ENCODE peak calls at places on chromosomes 11 and 22, in seven cellular contexts. One of them, this sample, is unnamed.

GRCh38 chr22:42425337-42425988 is 6.7 kb downstream of the NFAM1 start:
- DNase-seq in IMR-90: no peak
- DNase-seq in neural progenitor cell: no peak
- DNase-seq in GM23248: no peak
- DNase-seq in fibroblast of lung: no peak
- DNase-seq in OCI-LY7: no peak
- DNase-seq in MM.1S: no peak
- DNase-seq in this sample: peak; percentile 66

GRCh38 chr11:118003456-118003855 is 17.3 kb downstream of the IL10RA start:
- DNase-seq in IMR-90: no peak
- DNase-seq in GM23248: no peak
- DNase-seq in neural progenitor cell: no peak
- DNase-seq in OCI-LY7: no peak
- DNase-seq in MM.1S: no peak
- DNase-seq in fibroblast of lung: no peak
- DNase-seq in this sample: no peak

GRCh38 chr11:45270946-45271345 is 15.2 kb downstream of the SYT13 start:
- DNase-seq in OCI-LY7: no peak
- DNase-seq in neural progenitor cell: no peak
- DNase-seq in GM23248: no peak
- DNase-seq in MM.1S: no peak
- DNase-seq in IMR-90: no peak
- DNase-seq in fibroblast of lung: no peak
- DNase-seq in this sample: no peak

GRCh38 chr11:6260207-6260726 is 629 bp downstream of the CCKBR start:
- DNase-seq in MM.1S: no peak
- DNase-seq in fibroblast of lung: no peak
- DNase-seq in neural progenitor cell: no peak
- DNase-seq in OCI-LY7: no peak
- DNase-seq in GM23248: no peak
- DNase-seq in IMR-90: no peak
- DNase-seq in this sample: no peak

GRCh38 chr11:5380740-5381342 is 2.8 kb upstream of the OR51M1 start:
- DNase-seq in OCI-LY7: peak; percentile 61
- DNase-seq in fibroblast of lung: peak; percentile 49
- DNase-seq in MM.1S: peak; percentile 60
- DNase-seq in GM23248: peak; percentile 77
- DNase-seq in IMR-90: peak; percentile 77
- DNase-seq in neural progenitor cell: peak; percentile 83
- DNase-seq in this sample: peak; percentile 35

GRCh38 chr11:126697937-126698336 is 302.6 kb downstream of the KIRREL3 start:
- DNase-seq in fibroblast of lung: no peak
- DNase-seq in IMR-90: no peak
- DNase-seq in OCI-LY7: no peak
- DNase-seq in GM23248: no peak
- DNase-seq in neural progenitor cell: no peak
- DNase-seq in MM.1S: no peak
- DNase-seq in this sample: no peak

GRCh38 chr11:35083181-35084061 is 55.5 kb upstream of the CD44 start:
- DNase-seq in MM.1S: peak; percentile 23
- DNase-seq in OCI-LY7: peak; percentile 36
- DNase-seq in neural progenitor cell: peak; percentile 6
- DNase-seq in IMR-90: peak; percentile 98
- DNase-seq in fibroblast of lung: peak; percentile 99
- DNase-seq in GM23248: peak; percentile 99
- DNase-seq in this sample: peak; percentile 91

GRCh38 chr11:22454461-22454860 is 116.3 kb downstream of the SLC17A6 start:
- DNase-seq in neural progenitor cell: no peak
- DNase-seq in GM23248: no peak
- DNase-seq in fibroblast of lung: peak; percentile 72
- DNase-seq in OCI-LY7: no peak
- DNase-seq in IMR-90: peak; percentile 42
- DNase-seq in MM.1S: no peak
- DNase-seq in this sample: no peak

GRCh38 chr22:23520875-23521441 is 59.1 kb downstream of the IGLL1 start:
- DNase-seq in OCI-LY7: no peak
- DNase-seq in GM23248: peak; percentile 71
- DNase-seq in fibroblast of lung: peak; percentile 43
- DNase-seq in MM.1S: no peak
- DNase-seq in neural progenitor cell: peak; percentile 45
- DNase-seq in IMR-90: peak; percentile 29
- DNase-seq in this sample: no peak

GRCh38 chr11:68053117-68053516 is 14.3 kb downstream of the TCIRG1 start:
- DNase-seq in neural progenitor cell: no peak
- DNase-seq in GM23248: no peak
- DNase-seq in MM.1S: no peak
- DNase-seq in IMR-90: no peak
- DNase-seq in OCI-LY7: no peak
- DNase-seq in fibroblast of lung: no peak
- DNase-seq in this sample: no peak

GRCh38 chr22:26570126-26570525 is 19.8 kb downstream of the TPST2 start:
- DNase-seq in MM.1S: no peak
- DNase-seq in neural progenitor cell: no peak
- DNase-seq in GM23248: no peak
- DNase-seq in OCI-LY7: no peak
- DNase-seq in fibroblast of lung: peak; percentile 38
- DNase-seq in IMR-90: no peak
- DNase-seq in this sample: no peak

GRCh38 chr11:57309106-57310059 is 15.4 kb downstream of the TNKS1BP1 start:
- DNase-seq in OCI-LY7: no peak
- DNase-seq in MM.1S: no peak
- DNase-seq in fibroblast of lung: no peak
- DNase-seq in GM23248: no peak
- DNase-seq in neural progenitor cell: no peak
- DNase-seq in IMR-90: no peak
- DNase-seq in this sample: no peak

GRCh38 chr11:57310630-57311086 is 14.1 kb downstream of the TNKS1BP1 start:
- DNase-seq in fibroblast of lung: peak; percentile 33
- DNase-seq in OCI-LY7: no peak
- DNase-seq in IMR-90: peak; percentile 27
- DNase-seq in GM23248: peak; percentile 67
- DNase-seq in neural progenitor cell: no peak
- DNase-seq in MM.1S: no peak
- DNase-seq in this sample: no peak

GRCh38 chr11:57308426-57309060 is 16.2 kb downstream of the TNKS1BP1 start:
- DNase-seq in GM23248: no peak
- DNase-seq in fibroblast of lung: no peak
- DNase-seq in neural progenitor cell: no peak
- DNase-seq in MM.1S: no peak
- DNase-seq in OCI-LY7: no peak
- DNase-seq in IMR-90: no peak
- DNase-seq in this sample: no peak

GRCh38 chr11:57311109-57311936 is 13.4 kb downstream of the TNKS1BP1 start:
- DNase-seq in neural progenitor cell: peak; percentile 91
- DNase-seq in OCI-LY7: no peak
- DNase-seq in fibroblast of lung: peak; percentile 98
- DNase-seq in MM.1S: no peak
- DNase-seq in GM23248: peak; percentile 97
- DNase-seq in IMR-90: peak; percentile 97
- DNase-seq in this sample: peak; percentile 96

GRCh38 chr11:57310091-57310490 is 14.7 kb downstream of the TNKS1BP1 start:
- DNase-seq in IMR-90: no peak
- DNase-seq in GM23248: no peak
- DNase-seq in OCI-LY7: no peak
- DNase-seq in fibroblast of lung: no peak
- DNase-seq in neural progenitor cell: no peak
- DNase-seq in MM.1S: no peak
- DNase-seq in this sample: no peak
- H3K4me1 ChIP-seq in IMR-90: peaks cover 44% of the 10 kb centered on the region
- H3K4me1 ChIP-seq in GM23248: peaks cover 48% of the 10 kb centered on the region
- H3K4me1 ChIP-seq in OCI-LY7: no peaks in the 10 kb centered on the region
- H3K4me1 ChIP-seq in fibroblast of lung: peaks cover 29% of the 10 kb centered on the region
- H3K4me1 ChIP-seq in neural progenitor cell: peaks cover 5% of the 10 kb centered on the region
- H3K4me1 ChIP-seq in MM.1S: no peaks in the 10 kb centered on the region
- H3K4me1 ChIP-seq in this sample: peaks cover 72% of the 10 kb centered on the region

GRCh38 chr22:46781291-46781690 is 18.8 kb downstream of the TBC1D22A start:
- DNase-seq in MM.1S: no peak
- DNase-seq in fibroblast of lung: no peak
- DNase-seq in IMR-90: no peak
- DNase-seq in GM23248: no peak
- DNase-seq in neural progenitor cell: no peak
- DNase-seq in OCI-LY7: no peak
- DNase-seq in this sample: no peak
- H4K20me1 ChIP-seq in MM.1S: no peaks in the 10 kb centered on the region
- H4K20me1 ChIP-seq in fibroblast of lung: no peaks in the 10 kb centered on the region
- H4K20me1 ChIP-seq in IMR-90: peaks cover 41% of the 10 kb centered on the region
- H4K20me1 ChIP-seq in GM23248: peaks cover 12% of the 10 kb centered on the region
- H4K20me1 ChIP-seq in neural progenitor cell: peaks cover 17% of the 10 kb centered on the region
- H4K20me1 ChIP-seq in OCI-LY7: peaks cover 10% of the 10 kb centered on the region
- H4K20me1 ChIP-seq in this sample: no peaks in the 10 kb centered on the region

GRCh38 chr11:123188508-123189165 is 6.4 kb downstream of the CLMP start:
- DNase-seq in IMR-90: peak; percentile 99
- DNase-seq in OCI-LY7: no peak
- DNase-seq in GM23248: peak; percentile 88
- DNase-seq in neural progenitor cell: peak; percentile 64
- DNase-seq in MM.1S: no peak
- DNase-seq in fibroblast of lung: peak; percentile 86
- DNase-seq in this sample: peak; percentile 68
- H3K4me1 ChIP-seq in IMR-90: peaks cover 42% of the 10 kb centered on the region
- H3K4me1 ChIP-seq in OCI-LY7: no peaks in the 10 kb centered on the region
- H3K4me1 ChIP-seq in GM23248: peaks cover 84% of the 10 kb centered on the region
- H3K4me1 ChIP-seq in neural progenitor cell: peaks cover 38% of the 10 kb centered on the region
- H3K4me1 ChIP-seq in MM.1S: no peaks in the 10 kb centered on the region
- H3K4me1 ChIP-seq in fibroblast of lung: peaks cover 38% of the 10 kb centered on the region
- H3K4me1 ChIP-seq in this sample: peaks cover 74% of the 10 kb centered on the region

GRCh38 chr11:57801185-57801490 is 39.5 kb downstream of the CTNND1 start:
- DNase-seq in OCI-LY7: peak; percentile 9
- DNase-seq in fibroblast of lung: no peak
- DNase-seq in neural progenitor cell: no peak
- DNase-seq in MM.1S: no peak
- DNase-seq in IMR-90: no peak
- DNase-seq in GM23248: no peak
- DNase-seq in this sample: no peak
- H4K20me1 ChIP-seq in OCI-LY7: no peaks in the 10 kb centered on the region
- H4K20me1 ChIP-seq in fibroblast of lung: peaks cover 1% of the 10 kb centered on the region
- H4K20me1 ChIP-seq in neural progenitor cell: peaks cover 48% of the 10 kb centered on the region
- H4K20me1 ChIP-seq in MM.1S: no peaks in the 10 kb centered on the region
- H4K20me1 ChIP-seq in IMR-90: peaks cover 39% of the 10 kb centered on the region
- H4K20me1 ChIP-seq in GM23248: peaks cover 4% of the 10 kb centered on the region
- H4K20me1 ChIP-seq in this sample: peaks cover 5% of the 10 kb centered on the region

GRCh38 chr11:1104411-1105182 is 29.9 kb downstream of the MUC2 start:
- DNase-seq in GM23248: no peak
- DNase-seq in OCI-LY7: no peak
- DNase-seq in MM.1S: no peak
- DNase-seq in IMR-90: no peak
- DNase-seq in fibroblast of lung: no peak
- DNase-seq in neural progenitor cell: no peak
- DNase-seq in this sample: no peak
- H3K4me1 ChIP-seq in GM23248: no peaks in the 10 kb centered on the region
- H3K4me1 ChIP-seq in OCI-LY7: no peaks in the 10 kb centered on the region
- H3K4me1 ChIP-seq in MM.1S: no peaks in the 10 kb centered on the region
- H3K4me1 ChIP-seq in IMR-90: no peaks in the 10 kb centered on the region
- H3K4me1 ChIP-seq in fibroblast of lung: no peaks in the 10 kb centered on the region
- H3K4me1 ChIP-seq in neural progenitor cell: no peaks in the 10 kb centered on the region
- H3K4me1 ChIP-seq in this sample: no peaks in the 10 kb centered on the region

DNA sequence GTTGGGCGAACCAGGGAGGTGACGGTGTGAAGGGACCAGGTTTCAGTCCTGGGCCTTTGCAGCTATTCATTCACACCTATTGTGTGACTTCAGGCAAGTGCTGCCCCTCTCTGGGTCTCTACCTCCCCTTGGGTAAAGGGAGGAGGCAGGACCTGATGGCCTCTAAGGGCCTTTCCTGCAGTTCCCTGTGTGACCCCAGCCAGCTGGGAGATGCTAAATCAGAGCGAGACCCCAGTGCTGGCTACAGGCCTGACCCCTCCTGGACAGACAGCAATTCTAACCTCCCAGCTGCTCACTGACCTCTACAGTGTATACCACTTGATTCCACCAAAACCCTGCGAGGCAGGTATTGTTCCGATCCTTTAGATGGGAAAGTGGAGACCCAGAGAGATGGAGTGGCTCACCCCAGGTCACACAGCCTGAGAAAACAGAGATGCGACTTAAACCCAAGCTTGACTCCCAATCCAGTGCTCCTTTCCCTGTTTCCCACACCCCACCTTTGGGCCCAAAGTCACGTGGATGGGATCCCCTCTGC is 6.2 kb downstream of the MAFF start:
- DNase-seq in fibroblast of lung: no peak
- DNase-seq in OCI-LY7: no peak
- DNase-seq in MM.1S: no peak
- DNase-seq in GM23248: no peak
- DNase-seq in neural progenitor cell: no peak
- DNase-seq in IMR-90: no peak
- DNase-seq in this sample: no peak
- H4K20me1 ChIP-seq in fibroblast of lung: no peaks in the 10 kb centered on the region
- H4K20me1 ChIP-seq in OCI-LY7: no peaks in the 10 kb centered on the region
- H4K20me1 ChIP-seq in MM.1S: no peaks in the 10 kb centered on the region
- H4K20me1 ChIP-seq in GM23248: peaks cover 7% of the 10 kb centered on the region
- H4K20me1 ChIP-seq in neural progenitor cell: peaks cover 22% of the 10 kb centered on the region
- H4K20me1 ChIP-seq in IMR-90: peaks cover 92% of the 10 kb centered on the region
- H4K20me1 ChIP-seq in this sample: no peaks in the 10 kb centered on the region

GRCh38 chr11:115493488-115493887 is 10.7 kb downstream of the CADM1 start:
- DNase-seq in fibroblast of lung: no peak
- DNase-seq in IMR-90: no peak
- DNase-seq in GM23248: no peak
- DNase-seq in MM.1S: no peak
- DNase-seq in neural progenitor cell: no peak
- DNase-seq in OCI-LY7: no peak
- DNase-seq in this sample: no peak
- H3K4me1 ChIP-seq in fibroblast of lung: no peaks in the 10 kb centered on the region
- H3K4me1 ChIP-seq in IMR-90: peaks cover 5% of the 10 kb centered on the region
- H3K4me1 ChIP-seq in GM23248: no peaks in the 10 kb centered on the region
- H3K4me1 ChIP-seq in MM.1S: peaks cover 29% of the 10 kb centered on the region
- H3K4me1 ChIP-seq in neural progenitor cell: peaks cover 7% of the 10 kb centered on the region
- H3K4me1 ChIP-seq in OCI-LY7: peaks cover 34% of the 10 kb centered on the region
- H3K4me1 ChIP-seq in this sample: peaks cover 8% of the 10 kb centered on the region

This sample was measured in mammary epithelial cell.